ENCODE peak calls at places on chromosome 19, in ten cellular contexts. I is CD4-positive, alpha-beta memory T cell; W is PC-3; R is adrenal gland; J is right lobe of liver; A is thoracic aorta; V is brain microvascular endothelial cell; F is CD4-positive, CD25-positive, alpha-beta regulatory T cell; E is astrocyte; M is left ventricle myocardium inferior. X is an unnamed sample.

GRCh38 chr19:17931532-17932191 is 1.2 kb upstream of the CCDC124 start:
- DNase-seq in I (no peak), W (no peak), R (no peak), J (no peak), A (no peak), V (no peak), F (no peak), E (no peak), M (no peak), X (no peak)

GRCh38 chr19:53903055-53903680 is 5.9 kb upstream of the CACNG7 start:
- DNase-seq in I (peak; percentile 57), W (peak; percentile 84), R (peak; percentile 6), J (no peak), A (no peak), V (no peak), F (peak; percentile 46), E (peak; percentile 16), M (no peak), X (peak; percentile 57)

GRCh38 chr19:15642807-15643206 is 2.1 kb downstream of the CYP4F3 start:
- DNase-seq in I (no peak), W (no peak), R (no peak), J (no peak), A (no peak), V (no peak), F (no peak), E (no peak), M (no peak), X (no peak)

GRCh38 chr19:10718205-10719196 is 622 bp downstream of the DNM2 start:
- DNase-seq in I (no peak), W (peak; percentile 52), R (peak; percentile 53), J (peak; percentile 68), A (no peak), V (no peak), F (no peak), E (peak; percentile 8), M (peak; percentile 56), X (peak; percentile 47)

GRCh38 chr19:53553865-53554791 is 16.2 kb downstream of the ZNF331 start:
- DNase-seq in I (peak; percentile 91), W (peak; percentile 82), R (peak; percentile 89), J (peak; percentile 91), A (peak; percentile 56), V (peak; percentile 82), F (peak; percentile 93), E (peak; percentile 85), M (peak; percentile 88), X (peak; percentile 91)

GRCh38 chr19:12331211-12331941 is 2.1 kb downstream of the ZNF563 start:
- DNase-seq in I (peak; percentile 25), W (no peak), R (peak; percentile 45), J (peak; percentile 90), A (no peak), V (no peak), F (peak; percentile 18), E (no peak), M (no peak), X (no peak)

GRCh38 chr19:18488838-18489626 is 32.8 kb downstream of the ELL start:
- DNase-seq in I (no peak), W (peak; percentile 30), R (no peak), J (peak; percentile 77), A (no peak), V (no peak), F (no peak), E (no peak), M (no peak), X (no peak)

GRCh38 chr19:35741216-35741541 is 1.1 kb downstream of the IGFLR1 start:
- DNase-seq in I (no peak), W (no peak), R (no peak), J (no peak), A (no peak), V (no peak), F (no peak), E (no peak), M (no peak), X (no peak)

GRCh38 chr19:16377521-16377920 is 52.9 kb downstream of the KLF2 start:
- DNase-seq in I (no peak), W (no peak), R (no peak), J (no peak), A (no peak), V (no peak), F (no peak), E (no peak), M (no peak), X (no peak)

GRCh38 chr19:10565028-10565566 is 713 bp downstream of the KRI1 start:
- DNase-seq in I (peak; percentile 42), W (peak; percentile 35), R (peak; percentile 45), J (no peak), A (no peak), V (peak; percentile 24), F (peak; percentile 43), E (no peak), M (no peak), X (peak; percentile 39)

GRCh38 chr19:46859637-46860124 is 1.1 kb upstream of the ARHGAP35 start:
- DNase-seq in I (no peak), W (peak; percentile 51), R (peak; percentile 79), J (peak; percentile 80), A (no peak), V (peak; percentile 71), F (no peak), E (no peak), M (peak; percentile 75), X (no peak)

GRCh38 chr19:13132471-13133166 is 14.6 kb downstream of the NACC1 start:
- DNase-seq in I (peak; percentile 52), W (peak; percentile 28), R (no peak), J (no peak), A (no peak), V (peak; percentile 66), F (peak; percentile 45), E (peak; percentile 84), M (no peak), X (no peak)

GRCh38 chr19:31232220-31232619 is 117.0 kb downstream of the TSHZ3 start:
- DNase-seq in I (no peak), W (no peak), R (no peak), J (no peak), A (no peak), V (no peak), F (no peak), E (peak; percentile 82), M (no peak), X (no peak)

GRCh38 chr19:18014197-18014596 is 6.2 kb downstream of the ARRDC2 start:
- DNase-seq in I (peak; percentile 67), W (no peak), R (no peak), J (no peak), A (no peak), V (no peak), F (peak; percentile 64), E (no peak), M (no peak), X (peak; percentile 85)

GRCh38 chr19:35107541-35107939 is 8.1 kb upstream of the FXYD3 start:
- DNase-seq in I (no peak), W (peak; percentile 80), R (no peak), J (no peak), A (no peak), V (peak; percentile 22), F (no peak), E (peak; percentile 26), M (no peak), X (no peak)

GRCh38 chr19:38035515-38036495 is 128.8 kb downstream of the SIPA1L3 start:
- DNase-seq in I (no peak), W (no peak), R (no peak), J (no peak), A (no peak), V (peak; percentile 56), F (no peak), E (peak; percentile 70), M (no peak), X (no peak)

GRCh38 chr19:29714953-29715694 is at the start of gene C19orf12:
- DNase-seq in I (peak; percentile 86), W (peak; percentile 37), R (peak; percentile 62), J (peak; percentile 68), A (no peak), V (no peak), F (peak; percentile 50), E (peak; percentile 25), M (peak; percentile 64), X (no peak)

GRCh38 chr19:658059-658839 is 4.8 kb downstream of the RNF126 start:
- DNase-seq in I (no peak), W (no peak), R (no peak), J (no peak), A (no peak), V (no peak), F (no peak), E (no peak), M (no peak), X (no peak)
- H3K36me3 ChIP-seq in I (peaks cover 14% of the 10 kb centered on the region), W (no peaks in the 10 kb centered on the region), R (peaks cover 9% of the 10 kb centered on the region), J (no peaks in the 10 kb centered on the region), A (peaks cover 8% of the 10 kb centered on the region), V (peaks cover 25% of the 10 kb centered on the region), F (peaks cover 19% of the 10 kb centered on the region), E (peaks cover 4% of the 10 kb centered on the region), M (peaks cover 13% of the 10 kb centered on the region), X (peaks cover 73% of the 10 kb centered on the region)

GRCh38 chr19:56806639-56807038 is 33.9 kb downstream of the PEG3 start:
- DNase-seq in I (no peak), W (no peak), R (no peak), J (no peak), A (no peak), V (no peak), F (no peak), E (no peak), M (no peak), X (no peak)
- H3K36me3 ChIP-seq in I (no peaks in the 10 kb centered on the region), W (no peaks in the 10 kb centered on the region), R (no peaks in the 10 kb centered on the region), J (no peaks in the 10 kb centered on the region), A (no peaks in the 10 kb centered on the region), V (no peaks in the 10 kb centered on the region), F (no peaks in the 10 kb centered on the region), E (no peaks in the 10 kb centered on the region), M (no peaks in the 10 kb centered on the region), X (no peaks in the 10 kb centered on the region)

DNA sequence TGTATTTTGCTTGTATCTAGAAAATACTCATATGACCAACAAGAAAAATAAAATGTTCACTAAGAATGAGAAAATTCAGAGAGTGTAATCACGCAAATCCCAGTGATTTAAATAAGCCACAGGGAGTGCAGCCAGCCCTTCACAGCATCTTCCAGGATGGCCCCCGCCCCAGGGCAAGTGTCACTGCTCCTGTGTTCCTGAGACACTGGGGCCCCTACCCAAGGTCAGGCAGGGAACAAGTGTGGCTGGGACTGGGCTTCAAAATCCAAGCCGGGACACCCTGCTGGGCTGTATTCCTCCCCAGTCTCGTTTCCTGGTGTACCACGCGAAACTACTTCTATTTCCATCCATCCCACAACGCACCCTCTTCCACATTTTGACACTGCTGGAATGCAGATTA is 18.1 kb upstream of the CCNP start:
- DNase-seq in I (no peak), W (no peak), R (no peak), J (peak; percentile 22), A (no peak), V (no peak), F (no peak), E (no peak), M (no peak), X (no peak)
- H3K36me3 ChIP-seq in I (peaks cover 21% of the 10 kb centered on the region), W (peaks cover 2% of the 10 kb centered on the region), R (peaks cover 20% of the 10 kb centered on the region), J (no peaks in the 10 kb centered on the region), A (peaks cover 20% of the 10 kb centered on the region), V (peaks cover 14% of the 10 kb centered on the region), F (peaks cover 37% of the 10 kb centered on the region), E (peaks cover 5% of the 10 kb centered on the region), M (peaks cover 19% of the 10 kb centered on the region), X (peaks cover 54% of the 10 kb centered on the region)

GRCh38 chr19:56919308-56919995 is 78.9 kb upstream of the PEG3 start:
- DNase-seq in I (no peak), W (no peak), R (peak; percentile 84), J (no peak), A (no peak), V (no peak), F (no peak), E (no peak), M (no peak), X (no peak)
- H3K36me3 ChIP-seq in I (no peaks in the 10 kb centered on the region), W (no peaks in the 10 kb centered on the region), R (no peaks in the 10 kb centered on the region), J (no peaks in the 10 kb centered on the region), A (no peaks in the 10 kb centered on the region), V (no peaks in the 10 kb centered on the region), F (no peaks in the 10 kb centered on the region), E (no peaks in the 10 kb centered on the region), M (no peaks in the 10 kb centered on the region), X (no peaks in the 10 kb centered on the region)

GRCh38 chr19:4499318-4499717 is 19.0 kb downstream of the PLIN4 start:
- DNase-seq in I (no peak), W (no peak), R (no peak), J (no peak), A (no peak), V (no peak), F (no peak), E (no peak), M (no peak), X (no peak)
- H3K36me3 ChIP-seq in I (peaks cover 11% of the 10 kb centered on the region), W (peaks cover 5% of the 10 kb centered on the region), R (peaks cover 81% of the 10 kb centered on the region), J (peaks cover 2% of the 10 kb centered on the region), A (peaks cover 28% of the 10 kb centered on the region), V (peaks cover 64% of the 10 kb centered on the region), F (peaks cover 30% of the 10 kb centered on the region), E (peaks cover 4% of the 10 kb centered on the region), M (peaks cover 92% of the 10 kb centered on the region), X (no peaks in the 10 kb centered on the region)

X was measured in naive thymus-derived CD4-positive, alpha-beta T cell.